ENCODE peak calls at places on chromosomes 12 and 14, in five cellular contexts. One of them, this sample, is unnamed.

GRCh38 chr12:117119592-117120198 is 20.5 kb upstream of the TESC start:
- DNase-seq in Calu3: peak
- DNase-seq in foreskin fibroblast: no peak
- DNase-seq in OCI-LY7: peak
- DNase-seq in AG09319: no peak
- DNase-seq in this sample: peak

GRCh38 chr14:52402812-52403526 is 88.9 kb downstream of the PTGER2 start:
- DNase-seq in OCI-LY7: no peak
- DNase-seq in AG09319: no peak
- DNase-seq in Calu3: no peak
- DNase-seq in foreskin fibroblast: peak
- DNase-seq in this sample: no peak

GRCh38 chr12:48917857-48918537 is 7.3 kb downstream of the FKBP11 start:
- DNase-seq in AG09319: no peak
- DNase-seq in foreskin fibroblast: no peak
- DNase-seq in OCI-LY7: no peak
- DNase-seq in Calu3: no peak
- DNase-seq in this sample: no peak

GRCh38 chr12:28023156-28023887 is 50.8 kb upstream of the PTHLH start:
- DNase-seq in OCI-LY7: no peak
- DNase-seq in Calu3: peak
- DNase-seq in foreskin fibroblast: peak
- DNase-seq in AG09319: no peak
- DNase-seq in this sample: no peak

GRCh38 chr14:100828448-100828834 is 2.5 kb downstream of the MEG3 start:
- DNase-seq in OCI-LY7: no peak
- DNase-seq in AG09319: no peak
- DNase-seq in Calu3: no peak
- DNase-seq in foreskin fibroblast: no peak
- DNase-seq in this sample: no peak

GRCh38 chr14:53539489-53540126 is 386.5 kb upstream of the DDHD1 start:
- DNase-seq in OCI-LY7: peak
- DNase-seq in Calu3: peak
- DNase-seq in foreskin fibroblast: peak
- DNase-seq in AG09319: peak
- DNase-seq in this sample: peak

GRCh38 chr14:31936100-31936499 is 141.0 kb upstream of the ARHGAP5 start:
- DNase-seq in OCI-LY7: no peak
- DNase-seq in foreskin fibroblast: no peak
- DNase-seq in AG09319: no peak
- DNase-seq in Calu3: peak
- DNase-seq in this sample: no peak

GRCh38 chr12:45050331-45050750 is 558 bp downstream of the DBX2 start:
- DNase-seq in AG09319: no peak
- DNase-seq in OCI-LY7: no peak
- DNase-seq in foreskin fibroblast: no peak
- DNase-seq in Calu3: no peak
- DNase-seq in this sample: no peak

GRCh38 chr14:74275265-74275841 is 27.4 kb downstream of the ABCD4 start:
- DNase-seq in AG09319: peak
- DNase-seq in foreskin fibroblast: peak
- DNase-seq in OCI-LY7: no peak
- DNase-seq in Calu3: peak
- DNase-seq in this sample: no peak

GRCh38 chr14:61443481-61443880 is 122.1 kb downstream of the PRKCH start:
- DNase-seq in Calu3: no peak
- DNase-seq in OCI-LY7: no peak
- DNase-seq in AG09319: no peak
- DNase-seq in foreskin fibroblast: no peak
- DNase-seq in this sample: no peak

GRCh38 chr14:91041450-91041849 is 19.0 kb downstream of the RPS6KA5 start:
- DNase-seq in Calu3: no peak
- DNase-seq in OCI-LY7: no peak
- DNase-seq in foreskin fibroblast: no peak
- DNase-seq in AG09319: no peak
- DNase-seq in this sample: no peak

GRCh38 chr14:30129795-30130194 is 202.1 kb upstream of the PRKD1 start:
- DNase-seq in OCI-LY7: no peak
- DNase-seq in Calu3: no peak
- DNase-seq in foreskin fibroblast: no peak
- DNase-seq in AG09319: no peak
- DNase-seq in this sample: no peak

GRCh38 chr14:99037777-99038176 is 234.2 kb downstream of the BCL11B start:
- DNase-seq in OCI-LY7: no peak
- DNase-seq in Calu3: no peak
- DNase-seq in foreskin fibroblast: no peak
- DNase-seq in AG09319: no peak
- DNase-seq in this sample: no peak

GRCh38 chr12:131333136-131333535 is 377.8 kb upstream of the SFSWAP start:
- DNase-seq in AG09319: no peak
- DNase-seq in OCI-LY7: no peak
- DNase-seq in foreskin fibroblast: no peak
- DNase-seq in Calu3: no peak
- DNase-seq in this sample: no peak

GRCh38 chr14:100789460-100790417 is 36.2 kb upstream of the MEG3 start:
- DNase-seq in AG09319: no peak
- DNase-seq in Calu3: no peak
- DNase-seq in foreskin fibroblast: no peak
- DNase-seq in OCI-LY7: no peak
- DNase-seq in this sample: no peak

GRCh38 chr12:27517532-27517931 is 6.5 kb upstream of the PPFIBP1 start:
- DNase-seq in OCI-LY7: no peak
- DNase-seq in AG09319: no peak
- DNase-seq in foreskin fibroblast: no peak
- DNase-seq in Calu3: no peak
- DNase-seq in this sample: no peak

GRCh38 chr12:120702629-120703028 is 7.6 kb upstream of the UNC119B start:
- DNase-seq in OCI-LY7: no peak
- DNase-seq in foreskin fibroblast: no peak
- DNase-seq in Calu3: no peak
- DNase-seq in AG09319: no peak
- DNase-seq in this sample: no peak

GRCh38 chr12:105570944-105571343 is 240.5 kb downstream of the C12orf75 start:
- DNase-seq in OCI-LY7: no peak
- DNase-seq in AG09319: no peak
- DNase-seq in Calu3: no peak
- DNase-seq in foreskin fibroblast: no peak
- DNase-seq in this sample: no peak

GRCh38 chr14:58501214-58501816 is 73.8 kb downstream of the KIAA0586 start:
- DNase-seq in AG09319: peak
- DNase-seq in foreskin fibroblast: peak
- DNase-seq in OCI-LY7: peak
- DNase-seq in Calu3: peak
- DNase-seq in this sample: no peak

GRCh38 chr12:50533203-50533584 is 28.4 kb downstream of the DIP2B start:
- DNase-seq in OCI-LY7: no peak
- DNase-seq in foreskin fibroblast: no peak
- DNase-seq in Calu3: no peak
- DNase-seq in AG09319: no peak
- DNase-seq in this sample: no peak

GRCh38 chr12:48856379-48856778 is 4.4 kb upstream of the DDX23 start:
- DNase-seq in foreskin fibroblast: no peak
- DNase-seq in OCI-LY7: no peak
- DNase-seq in AG09319: no peak
- DNase-seq in Calu3: no peak
- DNase-seq in this sample: no peak

GRCh38 chr14:68418192-68419118 is 374.4 kb downstream of the ZFP36L1 start:
- DNase-seq in OCI-LY7: no peak
- DNase-seq in foreskin fibroblast: no peak
- DNase-seq in AG09319: no peak
- DNase-seq in Calu3: no peak
- DNase-seq in this sample: no peak

GRCh38 chr12:8689606-8690175 is 8.1 kb upstream of the RIMKLB start:
- DNase-seq in foreskin fibroblast: no peak
- DNase-seq in AG09319: no peak
- DNase-seq in OCI-LY7: no peak
- DNase-seq in Calu3: no peak
- DNase-seq in this sample: no peak

GRCh38 chr12:116441292-116441691 is 117.9 kb upstream of the MAP1LC3B2 start:
- DNase-seq in Calu3: no peak
- DNase-seq in AG09319: no peak
- DNase-seq in foreskin fibroblast: no peak
- DNase-seq in OCI-LY7: no peak
- DNase-seq in this sample: no peak

GRCh38 chr12:43038991-43039390 is 449.4 kb upstream of the PRICKLE1 start:
- DNase-seq in Calu3: no peak
- DNase-seq in AG09319: no peak
- DNase-seq in foreskin fibroblast: no peak
- DNase-seq in OCI-LY7: no peak
- DNase-seq in this sample: no peak

GRCh38 chr12:16187684-16188083 is 89.8 kb downstream of the SLC15A5 start:
- DNase-seq in OCI-LY7: no peak
- DNase-seq in foreskin fibroblast: no peak
- DNase-seq in AG09319: no peak
- DNase-seq in Calu3: no peak
- DNase-seq in this sample: no peak

GRCh38 chr12:16184691-16185090 is 92.8 kb downstream of the SLC15A5 start:
- DNase-seq in foreskin fibroblast: no peak
- DNase-seq in Calu3: no peak
- DNase-seq in OCI-LY7: no peak
- DNase-seq in AG09319: no peak
- DNase-seq in this sample: no peak

GRCh38 chr12:16189849-16190248 is 87.6 kb downstream of the SLC15A5 start:
- DNase-seq in foreskin fibroblast: no peak
- DNase-seq in OCI-LY7: peak
- DNase-seq in Calu3: no peak
- DNase-seq in AG09319: peak
- DNase-seq in this sample: no peak
- TF ChIP-seq CTCF in foreskin fibroblast: peak
- TF ChIP-seq CTCF in OCI-LY7: peak
- TF ChIP-seq CTCF in Calu3: no peak
- TF ChIP-seq CTCF in AG09319: peak
- TF ChIP-seq CTCF in this sample: peak

DNA sequence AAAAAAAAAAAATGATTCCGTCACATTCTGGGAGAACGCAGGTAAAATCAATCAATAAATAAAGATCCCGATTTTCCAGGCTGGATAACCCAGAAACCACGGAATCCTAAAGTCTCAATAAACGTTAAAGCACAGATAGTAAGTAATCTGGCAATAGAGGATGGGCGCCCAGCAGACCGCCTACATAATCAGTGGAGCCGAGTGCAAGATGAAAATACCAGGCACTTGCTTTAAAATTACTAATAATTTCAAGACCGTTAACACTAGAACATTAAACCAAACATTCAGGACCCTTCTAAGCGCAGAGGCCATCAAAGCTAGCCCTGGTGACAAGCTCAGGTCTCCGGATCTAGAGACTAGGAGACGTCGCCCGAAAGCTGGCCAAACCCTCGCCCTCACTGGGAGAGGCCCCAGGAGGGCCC is 1.2 kb upstream of the DCAF11 start:
- DNase-seq in AG09319: no peak
- DNase-seq in OCI-LY7: peak
- DNase-seq in Calu3: no peak
- DNase-seq in foreskin fibroblast: no peak
- DNase-seq in this sample: no peak
- TF ChIP-seq CTCF in AG09319: no peak
- TF ChIP-seq CTCF in OCI-LY7: no peak
- TF ChIP-seq CTCF in Calu3: no peak
- TF ChIP-seq CTCF in foreskin fibroblast: no peak
- TF ChIP-seq CTCF in this sample: no peak

GRCh38 chr12:52952082-52952801 is 3.3 kb downstream of the KRT18 start:
- DNase-seq in OCI-LY7: no peak
- DNase-seq in AG09319: no peak
- DNase-seq in Calu3: peak
- DNase-seq in foreskin fibroblast: no peak
- DNase-seq in this sample: no peak
- TF ChIP-seq CTCF in OCI-LY7: peak
- TF ChIP-seq CTCF in AG09319: no peak
- TF ChIP-seq CTCF in Calu3: peak
- TF ChIP-seq CTCF in foreskin fibroblast: no peak
- TF ChIP-seq CTCF in this sample: peak

GRCh38 chr12:24360057-24360456 is 410.6 kb upstream of the SOX5 start:
- DNase-seq in foreskin fibroblast: no peak
- DNase-seq in AG09319: no peak
- DNase-seq in OCI-LY7: no peak
- DNase-seq in Calu3: no peak
- DNase-seq in this sample: no peak
- TF ChIP-seq CTCF in foreskin fibroblast: no peak
- TF ChIP-seq CTCF in AG09319: no peak
- TF ChIP-seq CTCF in OCI-LY7: peak
- TF ChIP-seq CTCF in Calu3: no peak
- TF ChIP-seq CTCF in this sample: no peak

DNA sequence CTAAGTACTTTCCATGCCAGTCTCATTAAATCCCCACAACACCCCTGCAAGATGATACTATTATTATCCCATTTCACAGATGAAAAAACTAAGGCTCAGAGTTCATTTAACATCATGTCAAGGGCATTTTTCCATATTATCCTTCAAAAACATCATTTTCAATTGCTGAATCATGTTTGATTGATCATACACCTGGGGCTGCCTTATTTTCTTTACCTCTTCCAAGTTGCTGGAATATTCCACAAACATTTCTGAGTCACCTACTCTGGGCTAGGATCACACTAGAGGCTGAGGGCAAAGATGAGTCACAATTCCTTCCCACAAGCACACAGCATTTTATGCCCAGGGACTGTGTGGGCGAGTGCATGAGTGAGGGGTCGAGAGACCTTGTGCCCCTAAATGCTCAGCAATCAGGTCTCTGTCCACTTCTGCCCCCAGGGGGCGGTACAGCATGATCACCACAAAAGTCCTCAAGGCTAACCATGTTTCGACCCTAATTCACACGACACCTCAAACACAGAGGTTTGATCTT is 14.1 kb upstream of the TMEM119 start:
- DNase-seq in OCI-LY7: peak
- DNase-seq in foreskin fibroblast: peak
- DNase-seq in Calu3: peak
- DNase-seq in AG09319: no peak
- DNase-seq in this sample: no peak
- TF ChIP-seq CTCF in OCI-LY7: peak
- TF ChIP-seq CTCF in foreskin fibroblast: peak
- TF ChIP-seq CTCF in Calu3: no peak
- TF ChIP-seq CTCF in AG09319: peak
- TF ChIP-seq CTCF in this sample: peak

GRCh38 chr12:59085680-59086079 is 165.4 kb upstream of the LRIG3 start:
- DNase-seq in AG09319: no peak
- DNase-seq in foreskin fibroblast: no peak
- DNase-seq in Calu3: no peak
- DNase-seq in OCI-LY7: no peak
- DNase-seq in this sample: no peak

GRCh38 chr12:59087691-59088090 is 167.4 kb upstream of the LRIG3 start:
- DNase-seq in foreskin fibroblast: no peak
- DNase-seq in AG09319: no peak
- DNase-seq in OCI-LY7: no peak
- DNase-seq in Calu3: no peak
- DNase-seq in this sample: no peak

GRCh38 chr12:59088673-59089072 is 168.4 kb upstream of the LRIG3 start:
- DNase-seq in AG09319: no peak
- DNase-seq in Calu3: no peak
- DNase-seq in OCI-LY7: no peak
- DNase-seq in foreskin fibroblast: no peak
- DNase-seq in this sample: no peak

GRCh38 chr12:59086124-59086523 is 165.8 kb upstream of the LRIG3 start:
- DNase-seq in Calu3: no peak
- DNase-seq in foreskin fibroblast: no peak
- DNase-seq in OCI-LY7: no peak
- DNase-seq in AG09319: no peak
- DNase-seq in this sample: no peak

GRCh38 chr12:59087077-59087673 is 166.9 kb upstream of the LRIG3 start:
- DNase-seq in OCI-LY7: no peak
- DNase-seq in AG09319: no peak
- DNase-seq in foreskin fibroblast: no peak
- DNase-seq in Calu3: no peak
- DNase-seq in this sample: no peak
- TF ChIP-seq CTCF in OCI-LY7: peak
- TF ChIP-seq CTCF in AG09319: peak
- TF ChIP-seq CTCF in foreskin fibroblast: peak
- TF ChIP-seq CTCF in Calu3: peak
- TF ChIP-seq CTCF in this sample: peak